ENCODE peak calls at places on chromosome 11, in six cellular contexts. F is fibroblast of mammary gland, G is mammary epithelial cell, X is brain microvascular endothelial cell, U is sigmoid colon, Z is cardiac muscle cell. N is an unnamed sample.

GRCh38 chr11:122105009-122105828 is 10.8 kb downstream of the BLID start:
- DNase-seq in F (no peak), G (no peak), X (no peak), U (no peak), Z (no peak), N (peak)

GRCh38 chr11:73277467-73277866 is 5.3 kb downstream of the P2RY6 start:
- DNase-seq in F (no peak), G (no peak), X (no peak), U (no peak), Z (no peak), N (no peak)

GRCh38 chr11:62556102-62556871 is 9.7 kb upstream of the AHNAK start:
- DNase-seq in F (peak), G (peak), X (peak), U (peak), Z (peak), N (peak)

GRCh38 chr11:65279713-65280459 is 18.1 kb downstream of the POLA2 start:
- DNase-seq in F (peak), G (peak), X (peak), U (peak), Z (peak), N (peak)

GRCh38 chr11:122398851-122399250 is 256.7 kb upstream of the UBASH3B start:
- DNase-seq in F (no peak), G (no peak), X (no peak), U (no peak), Z (no peak), N (no peak)

GRCh38 chr11:95143106-95143681 is 53.5 kb downstream of the ENDOD1 start:
- DNase-seq in F (peak), G (no peak), X (no peak), U (no peak), Z (no peak), N (no peak)

GRCh38 chr11:73795925-73796632 is 8.4 kb downstream of the MRPL48 start:
- DNase-seq in F (peak), G (no peak), X (no peak), U (no peak), Z (no peak), N (no peak)

GRCh38 chr11:57251491-57252104 is 14.5 kb upstream of the APLNR start:
- DNase-seq in F (peak), G (no peak), X (peak), U (no peak), Z (peak), N (peak)

GRCh38 chr11:44464741-44465140 is 100.7 kb upstream of the CD82 start:
- DNase-seq in F (peak), G (peak), X (no peak), U (no peak), Z (no peak), N (peak)

GRCh38 chr11:86442420-86442819 is 67.7 kb downstream of the CCDC81 start:
- DNase-seq in F (peak), G (no peak), X (no peak), U (no peak), Z (no peak), N (peak)

GRCh38 chr11:74460481-74461154 is 6.7 kb downstream of the KCNE3 start:
- DNase-seq in F (peak), G (peak), X (peak), U (no peak), Z (peak), N (peak)

GRCh38 chr11:74288911-74289310 is 22.5 kb downstream of the P4HA3 start:
- DNase-seq in F (no peak), G (no peak), X (peak), U (no peak), Z (peak), N (peak)

GRCh38 chr11:1422481-1422880 is 32.7 kb downstream of the BRSK2 start:
- DNase-seq in F (no peak), G (no peak), X (no peak), U (no peak), Z (peak), N (no peak)

GRCh38 chr11:17979770-17980371 is 33.0 kb downstream of the SERGEF start:
- DNase-seq in F (peak), G (no peak), X (no peak), U (no peak), Z (peak), N (peak)

GRCh38 chr11:103779054-103779453 is 257.4 kb upstream of the DDI1 start:
- DNase-seq in F (no peak), G (peak), X (no peak), U (no peak), Z (no peak), N (no peak)

GRCh38 chr11:127524618-127525017 is 524.0 kb upstream of the KIRREL3 start:
- DNase-seq in F (no peak), G (no peak), X (no peak), U (no peak), Z (no peak), N (no peak)

GRCh38 chr11:82796970-82797594 is 63.4 kb upstream of the FAM181B start:
- DNase-seq in F (no peak), G (no peak), X (no peak), U (no peak), Z (no peak), N (no peak)

GRCh38 chr11:69921429-69922014 is 102.3 kb upstream of the FGF3 start:
- DNase-seq in F (no peak), G (no peak), X (no peak), U (peak), Z (no peak), N (no peak)

GRCh38 chr11:121365304-121365703 is 72.7 kb downstream of the SC5D start:
- DNase-seq in F (no peak), G (no peak), X (no peak), U (no peak), Z (no peak), N (no peak)

GRCh38 chr11:35144811-35145210 is 5.8 kb downstream of the CD44 start:
- DNase-seq in F (peak), G (no peak), X (peak), U (no peak), Z (peak), N (peak)

GRCh38 chr11:134045799-134046635 is 22.9 kb upstream of the JAM3 start:
- DNase-seq in F (no peak), G (no peak), X (no peak), U (peak), Z (peak), N (peak)

GRCh38 chr11:87604350-87604749 is 566.6 kb downstream of the TMEM135 start:
- DNase-seq in F (no peak), G (peak), X (no peak), U (no peak), Z (no peak), N (no peak)

GRCh38 chr11:95991101-95991500 is 67.2 kb upstream of the MTMR2 start:
- DNase-seq in F (no peak), G (peak), X (no peak), U (no peak), Z (no peak), N (no peak)

GRCh38 chr11:8031248-8032115 is 44.3 kb downstream of the EIF3F start:
- DNase-seq in F (no peak), G (no peak), X (no peak), U (no peak), Z (no peak), N (no peak)

GRCh38 chr11:120642196-120642894 is 130.8 kb downstream of the GRIK4 start:
- DNase-seq in F (no peak), G (no peak), X (no peak), U (no peak), Z (no peak), N (no peak)

GRCh38 chr11:107858217-107859070 is at the start of gene SLC35F2:
- DNase-seq in F (peak), G (peak), X (peak), U (peak), Z (peak), N (peak)

GRCh38 chr11:199004-199581 is 6.2 kb downstream of the SCGB1C1 start:
- DNase-seq in F (no peak), G (no peak), X (no peak), U (peak), Z (no peak), N (no peak)

GRCh38 chr11:116890193-116890592 is 52.8 kb upstream of the APOA1 start:
- DNase-seq in F (no peak), G (no peak), X (no peak), U (no peak), Z (no peak), N (no peak)

GRCh38 chr11:58616594-58616993 is 5.9 kb upstream of the CNTF start:
- DNase-seq in F (peak), G (peak), X (peak), U (peak), Z (peak), N (peak)

GRCh38 chr11:10273738-10274137 is 20.3 kb downstream of the SBF2 start:
- DNase-seq in F (no peak), G (no peak), X (no peak), U (no peak), Z (no peak), N (no peak)

GRCh38 chr11:44774131-44774530 is 47.4 kb downstream of the TSPAN18 start:
- DNase-seq in F (no peak), G (no peak), X (no peak), U (peak), Z (no peak), N (peak)

GRCh38 chr11:104075716-104076115 is 39.3 kb downstream of the DDI1 start:
- DNase-seq in F (no peak), G (no peak), X (no peak), U (no peak), Z (no peak), N (no peak)

GRCh38 chr11:78050964-78051831 is 12.5 kb upstream of the THRSP start:
- DNase-seq in F (peak), G (peak), X (peak), U (no peak), Z (peak), N (peak)

GRCh38 chr11:112583246-112583893 is 322.7 kb upstream of the PLET1 start:
- DNase-seq in F (no peak), G (no peak), X (no peak), U (no peak), Z (no peak), N (no peak)

GRCh38 chr11:2649848-2650247 is 49.9 kb downstream of the KCNQ1OT1 start:
- DNase-seq in F (no peak), G (no peak), X (no peak), U (no peak), Z (no peak), N (no peak)

GRCh38 chr11:2647953-2648352 is 51.8 kb downstream of the KCNQ1OT1 start:
- DNase-seq in F (no peak), G (no peak), X (no peak), U (no peak), Z (no peak), N (no peak)

GRCh38 chr11:2650343-2650867 is 49.4 kb downstream of the KCNQ1OT1 start:
- DNase-seq in F (no peak), G (no peak), X (no peak), U (no peak), Z (no peak), N (no peak)

GRCh38 chr11:2651054-2651617 is 48.7 kb downstream of the KCNQ1OT1 start:
- DNase-seq in F (no peak), G (no peak), X (no peak), U (no peak), Z (no peak), N (no peak)

DNA sequence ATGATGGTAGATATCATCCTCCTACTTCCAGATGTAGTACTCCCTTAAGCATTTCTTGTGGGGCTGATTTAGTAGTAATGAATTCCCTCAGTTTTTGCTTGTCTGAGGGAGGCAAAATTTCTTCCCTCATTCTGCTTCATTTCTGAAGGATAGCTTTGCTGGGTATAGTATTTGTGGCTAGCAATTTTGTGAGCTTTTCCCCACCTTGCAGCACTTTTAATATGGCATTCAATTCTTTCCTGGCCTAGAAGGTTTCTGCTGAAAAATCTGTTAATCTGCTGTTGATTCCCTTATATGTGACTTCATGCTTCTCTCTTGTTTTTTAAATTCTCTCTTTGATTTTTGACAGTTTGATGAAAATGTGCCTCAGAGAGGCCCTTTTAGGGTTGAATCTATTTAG is 50.4 kb downstream of the KCNQ1OT1 start:
- DNase-seq in F (no peak), G (no peak), X (no peak), U (no peak), Z (no peak), N (no peak)
- H3K4me3 ChIP-seq in F (no peak), G (no peak), X (no peak), U (no peak), Z (no peak), N (no peak)

GRCh38 chr11:24437123-24437522 is 59.7 kb upstream of the LUZP2 start:
- DNase-seq in F (no peak), G (no peak), X (no peak), U (no peak), Z (no peak), N (no peak)
- TF ChIP-seq CTCF in F (no peak), G (no peak), X (no peak), U (no peak), Z (no peak), N (no peak)

GRCh38 chr11:47270331-47271271 is 668 bp downstream of the MADD start:
- DNase-seq in F (peak), G (peak), X (peak), U (peak), Z (peak), N (peak)

GRCh38 chr11:47269829-47270305 is at the start of gene MADD:
- DNase-seq in F (peak), G (peak), X (peak), U (peak), Z (peak), N (peak)

GRCh38 chr11:47272706-47273105 is 2.8 kb downstream of the MADD start:
- DNase-seq in F (peak), G (no peak), X (no peak), U (no peak), Z (peak), N (peak)

GRCh38 chr11:47271961-47272661 is 2.2 kb downstream of the MADD start:
- DNase-seq in F (no peak), G (no peak), X (no peak), U (no peak), Z (no peak), N (no peak)

GRCh38 chr11:47271328-47271727 is 1.4 kb downstream of the MADD start:
- DNase-seq in F (no peak), G (no peak), X (no peak), U (no peak), Z (no peak), N (no peak)
- H3K4me3 ChIP-seq in F (no peak), G (no peak), X (no peak), U (peak), Z (peak), N (peak)

GRCh38 chr11:47161890-47162289 is 14.8 kb downstream of the ARFGAP2 start:
- DNase-seq in F (peak), G (no peak), X (no peak), U (no peak), Z (no peak), N (peak)
- TF ChIP-seq CTCF in F (no peak), G (no peak), X (no peak), U (no peak), Z (no peak), N (no peak)

GRCh38 chr11:67441731-67442401 is 1.4 kb downstream of the CORO1B start:
- DNase-seq in F (no peak), G (no peak), X (no peak), U (no peak), Z (no peak), N (no peak)
- H3K4me3 ChIP-seq in F (no peak), G (no peak), X (peak), U (no peak), Z (no peak), N (peak)

DNA sequence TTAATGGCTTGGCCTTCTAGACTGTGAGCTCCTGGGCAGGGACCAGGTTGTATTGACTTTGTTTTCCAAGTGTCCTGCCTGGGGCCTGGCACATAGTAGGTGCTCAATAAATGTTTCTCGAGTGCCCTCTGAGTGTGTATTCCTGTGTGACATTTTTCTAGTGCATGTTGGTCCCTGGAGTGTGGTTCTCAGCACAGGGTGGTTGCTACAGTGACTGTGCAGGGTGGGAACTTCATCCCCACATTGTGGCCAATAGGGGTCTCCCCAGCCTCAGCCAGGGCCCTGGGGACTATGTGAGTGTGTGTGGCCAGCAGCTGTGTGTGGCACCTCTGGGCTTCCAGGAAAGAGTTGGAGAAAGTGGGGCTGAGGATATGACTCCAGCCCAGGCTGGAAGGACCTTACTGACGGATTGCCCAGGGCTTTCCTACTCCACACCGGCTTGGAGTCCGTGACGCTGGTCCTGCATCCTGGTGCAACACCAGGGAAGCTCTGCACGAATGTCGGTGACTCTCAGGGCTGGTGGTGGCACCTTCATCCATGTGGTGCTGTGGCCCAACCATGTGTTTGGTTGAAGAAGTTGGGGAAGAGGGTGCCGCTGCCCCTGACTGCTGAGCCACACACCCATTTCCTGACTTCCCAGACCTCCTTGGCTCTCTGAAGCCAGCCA is 9.0 kb upstream of the MARK2 start:
- DNase-seq in F (peak), G (no peak), X (peak), U (no peak), Z (peak), N (peak)
- TF ChIP-seq CTCF in F (peak), G (no peak), X (peak), U (no peak), Z (peak), N (peak)

DNA sequence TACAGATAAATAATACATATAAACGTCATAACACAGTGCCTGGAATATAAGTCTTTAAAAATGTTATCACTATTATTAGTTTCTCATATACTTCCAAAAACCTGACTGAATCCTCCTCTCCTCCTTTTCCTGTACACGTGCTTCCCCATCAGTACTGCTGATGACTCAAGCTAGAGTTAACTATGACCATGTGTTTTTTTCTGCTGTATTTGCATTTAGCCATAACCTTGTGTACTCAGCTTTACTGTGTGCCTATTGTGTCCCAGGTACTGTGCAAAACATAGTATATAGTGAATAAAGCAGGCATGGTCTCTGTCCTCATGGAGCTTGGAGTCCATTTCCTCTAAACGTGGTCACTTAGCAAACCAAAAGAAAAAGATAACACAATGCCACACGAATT is 56.5 kb upstream of the ARHGAP32 start:
- DNase-seq in F (peak), G (peak), X (peak), U (no peak), Z (peak), N (peak)
- H3K4me3 ChIP-seq in F (no peak), G (no peak), X (no peak), U (no peak), Z (no peak), N (no peak)

DNA sequence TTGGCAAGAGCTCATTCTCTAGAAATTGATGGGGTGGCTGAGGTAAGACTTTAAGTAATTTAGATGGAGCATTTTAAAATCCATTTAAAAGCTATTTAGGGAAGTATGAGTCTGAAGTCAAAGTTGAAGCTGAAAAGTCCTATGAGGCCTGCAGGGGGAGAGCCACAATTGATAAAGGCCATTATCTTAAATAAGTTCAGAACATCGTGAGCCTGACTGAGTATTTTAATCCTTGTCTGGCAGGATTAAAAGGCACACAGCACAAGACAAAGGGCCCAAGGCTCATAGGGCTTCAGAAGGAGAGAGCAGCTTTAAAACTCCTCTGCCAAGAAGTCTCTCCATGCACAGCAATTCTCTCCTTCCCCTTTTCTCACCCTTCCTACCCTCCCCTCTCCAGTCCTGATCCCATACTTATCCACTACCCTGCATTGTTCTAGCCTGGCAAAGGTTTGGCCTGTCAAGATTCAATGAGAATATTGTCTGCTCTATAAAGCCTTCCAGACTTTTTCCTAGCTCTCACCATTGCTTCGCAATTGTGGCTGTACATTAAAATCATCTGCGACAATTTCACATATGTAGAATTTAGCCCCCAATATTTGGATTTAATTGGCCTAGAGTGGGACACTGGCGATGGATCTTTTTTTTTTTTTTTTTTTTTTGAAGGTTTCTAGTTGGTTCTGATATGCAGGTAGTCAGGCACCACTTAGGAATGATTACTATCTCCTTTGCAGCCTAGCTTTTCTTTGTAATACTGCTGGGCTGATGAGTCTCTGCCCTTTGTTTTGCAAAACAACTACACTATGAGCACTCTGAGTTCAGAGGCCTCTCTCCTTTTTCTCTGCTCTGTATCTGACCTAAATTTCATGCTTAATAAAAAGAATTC is 1312.8 kb downstream of the FAM181B start:
- DNase-seq in F (no peak), G (no peak), X (no peak), U (no peak), Z (no peak), N (no peak)
- TF ChIP-seq CTCF in F (no peak), G (no peak), X (no peak), U (no peak), Z (no peak), N (no peak)

GRCh38 chr11:61027141-61027840 is 55.8 kb downstream of the CD6 start:
- DNase-seq in F (no peak), G (no peak), X (no peak), U (peak), Z (no peak), N (no peak)
- H3K4me3 ChIP-seq in F (no peak), G (no peak), X (no peak), U (no peak), Z (no peak), N (no peak)

N was measured in fibroblast of villous mesenchyme.